ENCODE peak calls at places on chromosome 7, in five cellular contexts. One of them, this sample, is unnamed.
A peak's percentile ranks its signal among the peaks of the same experiment; 100 is the strongest.

GRCh38 chr7:122092964-122093797 is 50.9 kb downstream of the AASS start:
- DNase-seq in breast epithelium: peak; percentile 38
- DNase-seq in SJSA1: peak; percentile 44
- DNase-seq in astrocyte of the cerebellum: peak; percentile 72
- DNase-seq in BJ: peak; percentile 31
- DNase-seq in this sample: peak; percentile 63

GRCh38 chr7:6437251-6437650 is 10.5 kb downstream of the DAGLB start:
- DNase-seq in breast epithelium: no peak
- DNase-seq in SJSA1: no peak
- DNase-seq in astrocyte of the cerebellum: no peak
- DNase-seq in BJ: no peak
- DNase-seq in this sample: no peak

GRCh38 chr7:9822458-9823290 is 1151.0 kb upstream of the PHF14 start:
- DNase-seq in breast epithelium: no peak
- DNase-seq in SJSA1: no peak
- DNase-seq in astrocyte of the cerebellum: no peak
- DNase-seq in BJ: no peak
- DNase-seq in this sample: no peak

GRCh38 chr7:778968-779451 is 51.9 kb upstream of the PRKAR1B start:
- DNase-seq in breast epithelium: no peak
- DNase-seq in SJSA1: no peak
- DNase-seq in astrocyte of the cerebellum: no peak
- DNase-seq in BJ: no peak
- DNase-seq in this sample: no peak

GRCh38 chr7:16774986-16775385 is 21.4 kb downstream of the TSPAN13 start:
- DNase-seq in breast epithelium: no peak
- DNase-seq in SJSA1: no peak
- DNase-seq in astrocyte of the cerebellum: no peak
- DNase-seq in BJ: no peak
- DNase-seq in this sample: no peak

GRCh38 chr7:90320801-90321494 is at the start of gene FAM237B:
- DNase-seq in breast epithelium: no peak
- DNase-seq in SJSA1: no peak
- DNase-seq in astrocyte of the cerebellum: no peak
- DNase-seq in BJ: no peak
- DNase-seq in this sample: no peak

GRCh38 chr7:124072603-124073324 is 39.9 kb upstream of the TMEM229A start:
- DNase-seq in breast epithelium: no peak
- DNase-seq in SJSA1: peak; percentile 75
- DNase-seq in astrocyte of the cerebellum: peak; percentile 91
- DNase-seq in BJ: peak; percentile 4
- DNase-seq in this sample: peak; percentile 72

GRCh38 chr7:24926623-24927539 is 53.1 kb downstream of the OSBPL3 start:
- DNase-seq in breast epithelium: no peak
- DNase-seq in SJSA1: no peak
- DNase-seq in astrocyte of the cerebellum: no peak
- DNase-seq in BJ: peak; percentile 87
- DNase-seq in this sample: peak; percentile 53

GRCh38 chr7:99102809-99103690 is 40.9 kb downstream of the SMURF1 start:
- DNase-seq in breast epithelium: no peak
- DNase-seq in SJSA1: peak; percentile 81
- DNase-seq in astrocyte of the cerebellum: no peak
- DNase-seq in BJ: no peak
- DNase-seq in this sample: peak; percentile 39

GRCh38 chr7:44277851-44278250 is 47.5 kb downstream of the CAMK2B start:
- DNase-seq in breast epithelium: no peak
- DNase-seq in SJSA1: no peak
- DNase-seq in astrocyte of the cerebellum: no peak
- DNase-seq in BJ: no peak
- DNase-seq in this sample: no peak

GRCh38 chr7:697259-697615 is 29.3 kb upstream of the DNAAF5 start:
- DNase-seq in breast epithelium: no peak
- DNase-seq in SJSA1: no peak
- DNase-seq in astrocyte of the cerebellum: no peak
- DNase-seq in BJ: no peak
- DNase-seq in this sample: no peak

GRCh38 chr7:105689093-105689819 is 108.0 kb upstream of the EFCAB10 start:
- DNase-seq in breast epithelium: no peak
- DNase-seq in SJSA1: no peak
- DNase-seq in astrocyte of the cerebellum: no peak
- DNase-seq in BJ: no peak
- DNase-seq in this sample: no peak

GRCh38 chr7:47757946-47758371 is 176.0 kb upstream of the TNS3 start:
- DNase-seq in breast epithelium: peak; percentile 91
- DNase-seq in SJSA1: peak; percentile 51
- DNase-seq in astrocyte of the cerebellum: peak; percentile 78
- DNase-seq in BJ: peak; percentile 90
- DNase-seq in this sample: peak; percentile 33

GRCh38 chr7:33392143-33392542 is 262.8 kb downstream of the BBS9 start:
- DNase-seq in breast epithelium: no peak
- DNase-seq in SJSA1: no peak
- DNase-seq in astrocyte of the cerebellum: no peak
- DNase-seq in BJ: no peak
- DNase-seq in this sample: no peak

GRCh38 chr7:100406767-100407166 is 21.7 kb downstream of the ZCWPW1 start:
- DNase-seq in breast epithelium: no peak
- DNase-seq in SJSA1: peak; percentile 83
- DNase-seq in astrocyte of the cerebellum: peak; percentile 38
- DNase-seq in BJ: no peak
- DNase-seq in this sample: no peak

GRCh38 chr7:150503581-150503980 is 11.1 kb upstream of the GIMAP7 start:
- DNase-seq in breast epithelium: no peak
- DNase-seq in SJSA1: no peak
- DNase-seq in astrocyte of the cerebellum: no peak
- DNase-seq in BJ: no peak
- DNase-seq in this sample: no peak
- H3K4me3 ChIP-seq in breast epithelium: no peak overlapping the region
- H3K4me3 ChIP-seq in SJSA1: no peak overlapping the region
- H3K4me3 ChIP-seq in astrocyte of the cerebellum: no peak overlapping the region
- H3K4me3 ChIP-seq in BJ: no peak overlapping the region
- H3K4me3 ChIP-seq in this sample: no peak overlapping the region

GRCh38 chr7:116671111-116671510 is 885 bp upstream of the MET start:
- DNase-seq in breast epithelium: no peak
- DNase-seq in SJSA1: no peak
- DNase-seq in astrocyte of the cerebellum: no peak
- DNase-seq in BJ: no peak
- DNase-seq in this sample: no peak
- H3K4me3 ChIP-seq in breast epithelium: peak overlapping the region; percentile 83
- H3K4me3 ChIP-seq in SJSA1: no peak overlapping the region
- H3K4me3 ChIP-seq in astrocyte of the cerebellum: peak overlapping the region; percentile 88
- H3K4me3 ChIP-seq in BJ: no peak overlapping the region
- H3K4me3 ChIP-seq in this sample: no peak overlapping the region

GRCh38 chr7:29854257-29854938 is 48.1 kb downstream of the WIPF3 start:
- DNase-seq in breast epithelium: no peak
- DNase-seq in SJSA1: no peak
- DNase-seq in astrocyte of the cerebellum: peak; percentile 4
- DNase-seq in BJ: no peak
- DNase-seq in this sample: no peak
- H3K4me3 ChIP-seq in breast epithelium: no peak overlapping the region
- H3K4me3 ChIP-seq in SJSA1: no peak overlapping the region
- H3K4me3 ChIP-seq in astrocyte of the cerebellum: no peak overlapping the region
- H3K4me3 ChIP-seq in BJ: no peak overlapping the region
- H3K4me3 ChIP-seq in this sample: no peak overlapping the region

DNA sequence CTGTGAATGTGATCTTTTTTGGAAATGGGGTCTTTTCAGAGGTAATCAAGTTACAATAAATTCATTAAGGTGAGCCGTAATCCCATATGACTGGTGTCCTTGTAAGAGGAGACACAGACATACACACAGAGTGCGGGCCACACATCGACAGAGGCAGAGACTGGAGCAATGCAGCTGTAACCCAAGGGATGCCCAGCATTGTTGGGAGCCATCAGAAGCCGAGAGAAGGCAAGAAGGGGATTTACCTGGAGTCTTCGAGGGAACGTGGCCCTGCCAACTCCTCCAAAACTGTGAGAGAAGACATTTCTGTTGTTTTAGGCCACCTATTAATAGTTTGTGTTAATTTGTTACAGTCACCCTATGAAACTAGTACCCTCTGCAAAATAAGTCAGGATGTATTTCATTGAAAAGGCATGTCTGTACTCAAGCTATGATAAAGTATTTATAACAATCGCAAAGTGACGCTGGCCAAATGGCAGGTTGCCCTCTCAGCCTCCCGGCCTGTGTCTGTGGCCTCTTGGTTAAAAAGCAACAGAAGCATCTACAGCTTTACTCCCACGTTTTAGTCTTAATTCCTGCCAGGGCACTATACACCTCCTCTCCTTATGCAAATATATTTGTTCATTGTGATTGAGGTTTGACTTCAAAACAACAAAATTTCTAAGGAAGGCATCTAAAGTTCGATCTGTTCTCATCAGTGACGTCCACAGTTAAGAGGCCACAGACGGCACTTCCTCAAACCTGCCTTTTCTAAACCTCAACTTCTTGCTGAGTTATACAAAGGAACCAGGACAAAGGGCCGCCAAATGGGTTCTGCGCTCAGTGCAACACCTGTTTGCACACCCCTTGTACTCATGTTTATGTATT is 46.8 kb downstream of the HIPK2 start:
- DNase-seq in breast epithelium: peak; percentile 47
- DNase-seq in SJSA1: no peak
- DNase-seq in astrocyte of the cerebellum: peak; percentile 73
- DNase-seq in BJ: no peak
- DNase-seq in this sample: no peak
- H3K4me3 ChIP-seq in breast epithelium: peak overlapping the region; percentile 13
- H3K4me3 ChIP-seq in SJSA1: no peak overlapping the region
- H3K4me3 ChIP-seq in astrocyte of the cerebellum: no peak overlapping the region
- H3K4me3 ChIP-seq in BJ: no peak overlapping the region
- H3K4me3 ChIP-seq in this sample: no peak overlapping the region

GRCh38 chr7:149733554-149734513 is 39.6 kb downstream of the ZNF467 start:
- DNase-seq in breast epithelium: no peak
- DNase-seq in SJSA1: no peak
- DNase-seq in astrocyte of the cerebellum: no peak
- DNase-seq in BJ: no peak
- DNase-seq in this sample: no peak

GRCh38 chr7:149735181-149735602 is 38.2 kb downstream of the ZNF467 start:
- DNase-seq in breast epithelium: no peak
- DNase-seq in SJSA1: no peak
- DNase-seq in astrocyte of the cerebellum: no peak
- DNase-seq in BJ: no peak
- DNase-seq in this sample: no peak

GRCh38 chr7:149734514-149735075 is 38.8 kb downstream of the ZNF467 start:
- DNase-seq in breast epithelium: no peak
- DNase-seq in SJSA1: no peak
- DNase-seq in astrocyte of the cerebellum: no peak
- DNase-seq in BJ: no peak
- DNase-seq in this sample: no peak

GRCh38 chr7:149736478-149737360 is 36.7 kb downstream of the ZNF467 start:
- DNase-seq in breast epithelium: no peak
- DNase-seq in SJSA1: no peak
- DNase-seq in astrocyte of the cerebellum: no peak
- DNase-seq in BJ: no peak
- DNase-seq in this sample: no peak

DNA sequence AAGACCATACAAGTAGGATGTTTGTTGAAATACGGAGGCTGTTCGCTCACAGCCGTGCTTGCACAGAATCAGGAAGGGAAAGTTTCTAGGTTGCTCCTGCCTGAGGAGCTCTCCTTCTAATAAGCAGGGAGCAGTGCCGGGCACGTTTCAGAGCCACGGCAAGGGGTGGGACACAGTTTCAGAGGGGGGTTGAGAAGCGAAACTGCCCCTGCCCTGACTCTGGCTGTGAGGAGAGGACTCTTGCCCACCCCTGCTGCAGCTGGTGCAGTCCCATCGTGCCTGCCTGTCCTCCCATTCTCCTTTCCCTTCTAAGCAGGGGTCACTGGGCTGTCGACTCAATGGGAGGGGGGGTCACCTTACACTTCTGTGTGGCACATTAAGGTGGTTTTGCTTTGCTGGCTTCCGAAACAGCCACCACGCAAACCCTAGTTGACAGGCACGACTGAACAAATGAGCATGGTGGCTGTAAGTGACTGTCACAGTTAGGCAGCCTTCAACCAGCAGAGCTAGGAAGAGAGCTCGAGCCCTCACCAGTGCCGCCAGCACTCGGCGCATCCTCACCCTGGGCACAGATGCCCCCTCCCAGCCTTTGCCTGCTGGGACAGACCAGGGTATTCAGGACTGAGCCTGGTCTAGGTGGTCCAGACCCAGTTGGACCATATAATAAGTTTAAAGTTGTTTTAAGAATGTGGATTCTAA is 37.5 kb downstream of the ZNF467 start:
- DNase-seq in breast epithelium: no peak
- DNase-seq in SJSA1: no peak
- DNase-seq in astrocyte of the cerebellum: no peak
- DNase-seq in BJ: no peak
- DNase-seq in this sample: no peak
- H3K4me3 ChIP-seq in breast epithelium: no peak overlapping the region
- H3K4me3 ChIP-seq in SJSA1: no peak overlapping the region
- H3K4me3 ChIP-seq in astrocyte of the cerebellum: no peak overlapping the region
- H3K4me3 ChIP-seq in BJ: no peak overlapping the region
- H3K4me3 ChIP-seq in this sample: no peak overlapping the region

GRCh38 chr7:38830826-38831225 is 78.2 kb downstream of the VPS41 start:
- DNase-seq in breast epithelium: no peak
- DNase-seq in SJSA1: no peak
- DNase-seq in astrocyte of the cerebellum: no peak
- DNase-seq in BJ: no peak
- DNase-seq in this sample: no peak
- H3K4me3 ChIP-seq in breast epithelium: no peak overlapping the region
- H3K4me3 ChIP-seq in SJSA1: no peak overlapping the region
- H3K4me3 ChIP-seq in astrocyte of the cerebellum: no peak overlapping the region
- H3K4me3 ChIP-seq in BJ: no peak overlapping the region
- H3K4me3 ChIP-seq in this sample: no peak overlapping the region

GRCh38 chr7:134432296-134433152 is 26.4 kb downstream of the AKR1B1 start:
- DNase-seq in breast epithelium: peak; percentile 77
- DNase-seq in SJSA1: peak; percentile 97
- DNase-seq in astrocyte of the cerebellum: peak; percentile 74
- DNase-seq in BJ: peak; percentile 54
- DNase-seq in this sample: peak; percentile 83
- H3K4me3 ChIP-seq in breast epithelium: peak overlapping the region; percentile 59
- H3K4me3 ChIP-seq in SJSA1: peak overlapping the region; percentile 35
- H3K4me3 ChIP-seq in astrocyte of the cerebellum: peak overlapping the region; percentile 38
- H3K4me3 ChIP-seq in BJ: peak overlapping the region; percentile 28
- H3K4me3 ChIP-seq in this sample: peak overlapping the region; percentile 46

This sample was measured in AG04450.